ENCODE peak calls at places on chromosomes 4 and X, in seven cellular contexts. One of them, this sample, is unnamed.

GRCh38 chrX:135436456-135436855 is 14.7 kb downstream of the SMIM10L2A start:
- DNase-seq in CD8-positive, alpha-beta memory T cell: no peak
- DNase-seq in lower lobe of right lung: no peak
- DNase-seq in sigmoid colon: no peak
- DNase-seq in A549: no peak
- DNase-seq in lower leg skin: no peak
- DNase-seq in WERI-Rb-1: no peak
- DNase-seq in this sample: peak; percentile 36

GRCh38 chrX:40097101-40097491 is 662 bp downstream of the BCOR start:
- DNase-seq in CD8-positive, alpha-beta memory T cell: no peak
- DNase-seq in lower lobe of right lung: no peak
- DNase-seq in sigmoid colon: no peak
- DNase-seq in A549: no peak
- DNase-seq in lower leg skin: no peak
- DNase-seq in WERI-Rb-1: no peak
- DNase-seq in this sample: peak; percentile 89

GRCh38 chr4:3523628-3524221 is 8.5 kb downstream of the LRPAP1 start:
- DNase-seq in CD8-positive, alpha-beta memory T cell: no peak
- DNase-seq in lower lobe of right lung: peak; percentile 33
- DNase-seq in sigmoid colon: peak; percentile 55
- DNase-seq in A549: no peak
- DNase-seq in lower leg skin: no peak
- DNase-seq in WERI-Rb-1: no peak
- DNase-seq in this sample: no peak

GRCh38 chr4:2168469-2169319 is 73.2 kb downstream of the HAUS3 start:
- DNase-seq in CD8-positive, alpha-beta memory T cell: no peak
- DNase-seq in lower lobe of right lung: no peak
- DNase-seq in sigmoid colon: no peak
- DNase-seq in A549: no peak
- DNase-seq in lower leg skin: no peak
- DNase-seq in WERI-Rb-1: no peak
- DNase-seq in this sample: no peak

GRCh38 chr4:177332119-177332518 is 22.4 kb downstream of the NEIL3 start:
- DNase-seq in CD8-positive, alpha-beta memory T cell: no peak
- DNase-seq in lower lobe of right lung: no peak
- DNase-seq in sigmoid colon: no peak
- DNase-seq in A549: no peak
- DNase-seq in lower leg skin: no peak
- DNase-seq in WERI-Rb-1: no peak
- DNase-seq in this sample: no peak

GRCh38 chr4:125489952-125490690 is 175.4 kb downstream of the FAT4 start:
- DNase-seq in CD8-positive, alpha-beta memory T cell: no peak
- DNase-seq in lower lobe of right lung: no peak
- DNase-seq in sigmoid colon: no peak
- DNase-seq in A549: no peak
- DNase-seq in lower leg skin: no peak
- DNase-seq in WERI-Rb-1: no peak
- DNase-seq in this sample: no peak

GRCh38 chr4:70703695-70704332 is 15.5 kb downstream of the UTP3 start:
- DNase-seq in CD8-positive, alpha-beta memory T cell: no peak
- DNase-seq in lower lobe of right lung: no peak
- DNase-seq in sigmoid colon: no peak
- DNase-seq in A549: no peak
- DNase-seq in lower leg skin: no peak
- DNase-seq in WERI-Rb-1: peak; percentile 25
- DNase-seq in this sample: no peak

GRCh38 chr4:67871867-67872266 is 11.9 kb downstream of the TMPRSS11D start:
- DNase-seq in CD8-positive, alpha-beta memory T cell: no peak
- DNase-seq in lower lobe of right lung: no peak
- DNase-seq in sigmoid colon: no peak
- DNase-seq in A549: peak; percentile 25
- DNase-seq in lower leg skin: no peak
- DNase-seq in WERI-Rb-1: no peak
- DNase-seq in this sample: peak; percentile 27

GRCh38 chrX:132576945-132577344 is 88.1 kb upstream of the MBNL3 start:
- DNase-seq in CD8-positive, alpha-beta memory T cell: no peak
- DNase-seq in lower lobe of right lung: no peak
- DNase-seq in sigmoid colon: no peak
- DNase-seq in A549: no peak
- DNase-seq in lower leg skin: no peak
- DNase-seq in WERI-Rb-1: no peak
- DNase-seq in this sample: no peak

GRCh38 chr4:1412376-1413220 is 6.4 kb upstream of the NKX1-1 start:
- DNase-seq in CD8-positive, alpha-beta memory T cell: no peak
- DNase-seq in lower lobe of right lung: peak; percentile 24
- DNase-seq in sigmoid colon: no peak
- DNase-seq in A549: no peak
- DNase-seq in lower leg skin: no peak
- DNase-seq in WERI-Rb-1: no peak
- DNase-seq in this sample: peak; percentile 68

GRCh38 chrX:34656467-34656841 is 631 bp downstream of the TMEM47 start:
- DNase-seq in CD8-positive, alpha-beta memory T cell: no peak
- DNase-seq in lower lobe of right lung: no peak
- DNase-seq in sigmoid colon: peak; percentile 60
- DNase-seq in A549: no peak
- DNase-seq in lower leg skin: no peak
- DNase-seq in WERI-Rb-1: peak; percentile 7
- DNase-seq in this sample: peak; percentile 30

GRCh38 chr4:19213388-19213787 is 1038.3 kb upstream of the SLIT2 start:
- DNase-seq in CD8-positive, alpha-beta memory T cell: no peak
- DNase-seq in lower lobe of right lung: no peak
- DNase-seq in sigmoid colon: no peak
- DNase-seq in A549: no peak
- DNase-seq in lower leg skin: no peak
- DNase-seq in WERI-Rb-1: peak; percentile 67
- DNase-seq in this sample: no peak

GRCh38 chr4:132956951-132957350 is 192.1 kb upstream of the PCDH10 start:
- DNase-seq in CD8-positive, alpha-beta memory T cell: no peak
- DNase-seq in lower lobe of right lung: no peak
- DNase-seq in sigmoid colon: no peak
- DNase-seq in A549: no peak
- DNase-seq in lower leg skin: no peak
- DNase-seq in WERI-Rb-1: no peak
- DNase-seq in this sample: no peak

GRCh38 chrX:132751043-132751690 is 207.3 kb downstream of the HS6ST2 start:
- DNase-seq in CD8-positive, alpha-beta memory T cell: no peak
- DNase-seq in lower lobe of right lung: no peak
- DNase-seq in sigmoid colon: no peak
- DNase-seq in A549: no peak
- DNase-seq in lower leg skin: no peak
- DNase-seq in WERI-Rb-1: no peak
- DNase-seq in this sample: no peak

GRCh38 chrX:24204331-24204730 is 54.8 kb downstream of the ZFX start:
- DNase-seq in CD8-positive, alpha-beta memory T cell: no peak
- DNase-seq in lower lobe of right lung: no peak
- DNase-seq in sigmoid colon: no peak
- DNase-seq in A549: no peak
- DNase-seq in lower leg skin: no peak
- DNase-seq in WERI-Rb-1: no peak
- DNase-seq in this sample: no peak

GRCh38 chr4:151745727-151746231 is 15.0 kb downstream of the GATB start:
- DNase-seq in CD8-positive, alpha-beta memory T cell: no peak
- DNase-seq in lower lobe of right lung: no peak
- DNase-seq in sigmoid colon: no peak
- DNase-seq in A549: no peak
- DNase-seq in lower leg skin: no peak
- DNase-seq in WERI-Rb-1: no peak
- DNase-seq in this sample: no peak

GRCh38 chr4:25101836-25102235 is 58.4 kb downstream of the SEPSECS start:
- DNase-seq in CD8-positive, alpha-beta memory T cell: no peak
- DNase-seq in lower lobe of right lung: no peak
- DNase-seq in sigmoid colon: no peak
- DNase-seq in A549: no peak
- DNase-seq in lower leg skin: no peak
- DNase-seq in WERI-Rb-1: no peak
- DNase-seq in this sample: no peak

GRCh38 chrX:1358793-1359476 is 22.4 kb downstream of the IL3RA start:
- DNase-seq in CD8-positive, alpha-beta memory T cell: no peak
- DNase-seq in lower lobe of right lung: no peak
- DNase-seq in sigmoid colon: no peak
- DNase-seq in A549: no peak
- DNase-seq in lower leg skin: no peak
- DNase-seq in WERI-Rb-1: no peak
- DNase-seq in this sample: peak; percentile 34

GRCh38 chr4:168674077-168674747 is 177.4 kb downstream of the PALLD start:
- DNase-seq in CD8-positive, alpha-beta memory T cell: no peak
- DNase-seq in lower lobe of right lung: no peak
- DNase-seq in sigmoid colon: no peak
- DNase-seq in A549: peak; percentile 18
- DNase-seq in lower leg skin: no peak
- DNase-seq in WERI-Rb-1: no peak
- DNase-seq in this sample: no peak

GRCh38 chr4:83221897-83222441 is 62.6 kb downstream of the COQ2 start:
- DNase-seq in CD8-positive, alpha-beta memory T cell: no peak
- DNase-seq in lower lobe of right lung: no peak
- DNase-seq in sigmoid colon: no peak
- DNase-seq in A549: no peak
- DNase-seq in lower leg skin: no peak
- DNase-seq in WERI-Rb-1: no peak
- DNase-seq in this sample: no peak

GRCh38 chr4:156968479-156968984 is 3.1 kb downstream of the PDGFC start:
- DNase-seq in CD8-positive, alpha-beta memory T cell: no peak
- DNase-seq in lower lobe of right lung: peak; percentile 58
- DNase-seq in sigmoid colon: peak; percentile 82
- DNase-seq in A549: peak; percentile 67
- DNase-seq in lower leg skin: peak; percentile 73
- DNase-seq in WERI-Rb-1: peak; percentile 77
- DNase-seq in this sample: peak; percentile 31

GRCh38 chrX:102654696-102655095 is 3.4 kb downstream of the GPRASP1 start:
- DNase-seq in CD8-positive, alpha-beta memory T cell: no peak
- DNase-seq in lower lobe of right lung: no peak
- DNase-seq in sigmoid colon: no peak
- DNase-seq in A549: no peak
- DNase-seq in lower leg skin: no peak
- DNase-seq in WERI-Rb-1: no peak
- DNase-seq in this sample: no peak

GRCh38 chrX:102651968-102652744 is 873 bp downstream of the GPRASP1 start:
- DNase-seq in CD8-positive, alpha-beta memory T cell: peak; percentile 76
- DNase-seq in lower lobe of right lung: no peak
- DNase-seq in sigmoid colon: peak; percentile 83
- DNase-seq in A549: peak; percentile 30
- DNase-seq in lower leg skin: no peak
- DNase-seq in WERI-Rb-1: peak; percentile 38
- DNase-seq in this sample: peak; percentile 22

GRCh38 chrX:102651242-102651967 is at the start of gene GPRASP1:
- DNase-seq in CD8-positive, alpha-beta memory T cell: peak; percentile 78
- DNase-seq in lower lobe of right lung: peak; percentile 57
- DNase-seq in sigmoid colon: peak; percentile 91
- DNase-seq in A549: no peak
- DNase-seq in lower leg skin: no peak
- DNase-seq in WERI-Rb-1: peak; percentile 67
- DNase-seq in this sample: peak; percentile 59

GRCh38 chrX:102650903-102651241 is 411 bp upstream of the GPRASP1 start:
- DNase-seq in CD8-positive, alpha-beta memory T cell: no peak
- DNase-seq in lower lobe of right lung: no peak
- DNase-seq in sigmoid colon: no peak
- DNase-seq in A549: no peak
- DNase-seq in lower leg skin: no peak
- DNase-seq in WERI-Rb-1: no peak
- DNase-seq in this sample: no peak
- H3K4me3 ChIP-seq in CD8-positive, alpha-beta memory T cell: peak overlapping the region; percentile 70
- H3K4me3 ChIP-seq in lower lobe of right lung: peak overlapping the region; percentile 61
- H3K4me3 ChIP-seq in sigmoid colon: peak overlapping the region; percentile 73
- H3K4me3 ChIP-seq in A549: peak overlapping the region; percentile 40
- H3K4me3 ChIP-seq in lower leg skin: peak overlapping the region; percentile 58
- H3K4me3 ChIP-seq in WERI-Rb-1: peak overlapping the region; percentile 46
- H3K4me3 ChIP-seq in this sample: peak overlapping the region; percentile 49

DNA sequence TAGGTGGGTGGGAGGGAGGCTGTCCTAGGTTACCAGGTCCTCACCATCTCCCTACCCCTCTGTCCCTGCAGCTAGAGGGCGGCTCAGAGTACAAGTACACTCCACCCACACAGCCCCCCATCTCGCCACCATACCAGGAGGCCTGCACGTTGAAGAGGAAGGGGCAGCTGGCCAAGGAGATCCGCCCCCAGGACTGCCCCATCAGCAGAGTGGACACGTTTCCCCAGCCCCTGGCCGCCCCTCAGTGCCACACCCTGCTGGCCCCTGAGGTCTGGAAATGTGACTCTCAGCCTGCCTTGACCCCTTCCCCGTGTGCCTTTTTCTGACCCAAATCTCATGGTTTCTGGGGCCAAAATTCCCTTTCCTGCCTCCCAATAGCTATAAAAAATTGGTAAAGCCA is 6.5 kb downstream of the FTSJ1 start:
- DNase-seq in CD8-positive, alpha-beta memory T cell: no peak
- DNase-seq in lower lobe of right lung: no peak
- DNase-seq in sigmoid colon: no peak
- DNase-seq in A549: no peak
- DNase-seq in lower leg skin: no peak
- DNase-seq in WERI-Rb-1: no peak
- DNase-seq in this sample: no peak
- H3K4me3 ChIP-seq in CD8-positive, alpha-beta memory T cell: no peak overlapping the region
- H3K4me3 ChIP-seq in lower lobe of right lung: no peak overlapping the region
- H3K4me3 ChIP-seq in sigmoid colon: no peak overlapping the region
- H3K4me3 ChIP-seq in A549: no peak overlapping the region
- H3K4me3 ChIP-seq in lower leg skin: no peak overlapping the region
- H3K4me3 ChIP-seq in WERI-Rb-1: no peak overlapping the region
- H3K4me3 ChIP-seq in this sample: no peak overlapping the region

GRCh38 chr4:105894570-105895323 is 524 bp upstream of the NPNT start:
- DNase-seq in CD8-positive, alpha-beta memory T cell: no peak
- DNase-seq in lower lobe of right lung: peak; percentile 74
- DNase-seq in sigmoid colon: no peak
- DNase-seq in A549: no peak
- DNase-seq in lower leg skin: no peak
- DNase-seq in WERI-Rb-1: peak; percentile 78
- DNase-seq in this sample: peak; percentile 58
- H3K4me3 ChIP-seq in CD8-positive, alpha-beta memory T cell: no peak overlapping the region
- H3K4me3 ChIP-seq in lower lobe of right lung: peak overlapping the region; percentile 73
- H3K4me3 ChIP-seq in sigmoid colon: peak overlapping the region; percentile 60
- H3K4me3 ChIP-seq in A549: peak overlapping the region; percentile 43
- H3K4me3 ChIP-seq in lower leg skin: peak overlapping the region; percentile 46
- H3K4me3 ChIP-seq in WERI-Rb-1: peak overlapping the region; percentile 57
- H3K4me3 ChIP-seq in this sample: peak overlapping the region; percentile 55

GRCh38 chr4:63583561-63583960 is 825.7 kb downstream of the TECRL start:
- DNase-seq in CD8-positive, alpha-beta memory T cell: no peak
- DNase-seq in lower lobe of right lung: no peak
- DNase-seq in sigmoid colon: no peak
- DNase-seq in A549: no peak
- DNase-seq in lower leg skin: no peak
- DNase-seq in WERI-Rb-1: no peak
- DNase-seq in this sample: no peak

GRCh38 chr4:63580796-63581475 is 828.3 kb downstream of the TECRL start:
- DNase-seq in CD8-positive, alpha-beta memory T cell: no peak
- DNase-seq in lower lobe of right lung: no peak
- DNase-seq in sigmoid colon: no peak
- DNase-seq in A549: no peak
- DNase-seq in lower leg skin: no peak
- DNase-seq in WERI-Rb-1: no peak
- DNase-seq in this sample: no peak

GRCh38 chr4:63582997-63583396 is 826.3 kb downstream of the TECRL start:
- DNase-seq in CD8-positive, alpha-beta memory T cell: no peak
- DNase-seq in lower lobe of right lung: no peak
- DNase-seq in sigmoid colon: no peak
- DNase-seq in A549: no peak
- DNase-seq in lower leg skin: no peak
- DNase-seq in WERI-Rb-1: no peak
- DNase-seq in this sample: no peak

DNA sequence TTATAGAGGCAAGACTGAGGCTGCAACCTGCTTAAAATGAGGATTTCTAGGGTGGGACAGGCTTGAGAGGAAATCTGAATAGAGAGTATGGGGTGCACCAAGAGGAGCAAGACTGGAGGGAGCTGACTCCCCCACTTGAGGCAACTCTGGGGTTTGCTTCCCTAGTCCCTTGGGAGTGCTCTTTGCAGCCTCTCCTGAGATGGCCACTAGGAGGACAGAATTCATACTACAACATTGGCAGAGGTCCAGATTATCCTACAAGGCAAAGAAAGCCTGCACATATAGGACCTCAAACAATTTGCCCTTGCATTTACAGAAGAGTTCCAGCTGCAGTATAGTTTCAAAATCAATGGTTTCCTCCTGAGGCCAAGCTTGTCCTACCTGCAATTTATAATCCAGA is 830.9 kb downstream of the TECRL start:
- DNase-seq in CD8-positive, alpha-beta memory T cell: no peak
- DNase-seq in lower lobe of right lung: no peak
- DNase-seq in sigmoid colon: no peak
- DNase-seq in A549: peak; percentile 1
- DNase-seq in lower leg skin: no peak
- DNase-seq in WERI-Rb-1: no peak
- DNase-seq in this sample: no peak
- H3K4me3 ChIP-seq in CD8-positive, alpha-beta memory T cell: no peak overlapping the region
- H3K4me3 ChIP-seq in lower lobe of right lung: no peak overlapping the region
- H3K4me3 ChIP-seq in sigmoid colon: no peak overlapping the region
- H3K4me3 ChIP-seq in A549: no peak overlapping the region
- H3K4me3 ChIP-seq in lower leg skin: no peak overlapping the region
- H3K4me3 ChIP-seq in WERI-Rb-1: no peak overlapping the region
- H3K4me3 ChIP-seq in this sample: no peak overlapping the region